ENCODE peak calls at places on chromosomes 7 and 10, in seven cellular contexts. Q, M, E, U, I, S and C are unnamed samples.

GRCh38 chr7:120996333-120996982 is 7.9 kb downstream of the CPED1 start:
- DNase-seq in M (peak; percentile 46), I (peak; percentile 25), E (no peak), S (no peak), Q (peak; percentile 94), U (no peak), C (no peak)

GRCh38 chr10:44233561-44234470 is 151.1 kb downstream of the CXCL12 start:
- DNase-seq in I (no peak), E (no peak), U (no peak), M (no peak), S (peak; percentile 66), Q (peak; percentile 8), C (no peak)

GRCh38 chr10:85995791-85996190 is 370.8 kb downstream of the GRID1 start:
- DNase-seq in E (no peak), I (no peak), U (no peak), M (no peak), Q (peak; percentile 3), S (no peak), C (no peak)

GRCh38 chr7:17301491-17302101 is 3.1 kb downstream of the AHR start:
- DNase-seq in S (no peak), Q (peak; percentile 76), I (peak; percentile 24), E (no peak), M (peak; percentile 47), U (no peak), C (no peak)

GRCh38 chr7:30837581-30837980 is 66.4 kb downstream of the MINDY4 start:
- DNase-seq in S (no peak), M (no peak), E (peak; percentile 67), Q (no peak), U (no peak), I (no peak), C (no peak)

GRCh38 chr10:73131295-73131694 is 21.0 kb downstream of the NUDT13 start:
- DNase-seq in E (no peak), S (no peak), M (no peak), U (no peak), I (no peak), Q (no peak), C (no peak)

GRCh38 chr10:72285972-72286521 is 12.3 kb downstream of the DDIT4 start:
- DNase-seq in M (no peak), I (no peak), Q (no peak), E (no peak), S (no peak), U (no peak), C (no peak)

GRCh38 chr7:2956526-2957368 is 86.9 kb downstream of the CARD11 start:
- DNase-seq in U (no peak), Q (peak; percentile 69), E (no peak), I (no peak), S (no peak), M (no peak), C (no peak)

GRCh38 chr7:673681-674453 is 52.6 kb upstream of the DNAAF5 start:
- DNase-seq in I (no peak), M (no peak), U (no peak), E (no peak), S (no peak), Q (no peak), C (no peak)

DNA sequence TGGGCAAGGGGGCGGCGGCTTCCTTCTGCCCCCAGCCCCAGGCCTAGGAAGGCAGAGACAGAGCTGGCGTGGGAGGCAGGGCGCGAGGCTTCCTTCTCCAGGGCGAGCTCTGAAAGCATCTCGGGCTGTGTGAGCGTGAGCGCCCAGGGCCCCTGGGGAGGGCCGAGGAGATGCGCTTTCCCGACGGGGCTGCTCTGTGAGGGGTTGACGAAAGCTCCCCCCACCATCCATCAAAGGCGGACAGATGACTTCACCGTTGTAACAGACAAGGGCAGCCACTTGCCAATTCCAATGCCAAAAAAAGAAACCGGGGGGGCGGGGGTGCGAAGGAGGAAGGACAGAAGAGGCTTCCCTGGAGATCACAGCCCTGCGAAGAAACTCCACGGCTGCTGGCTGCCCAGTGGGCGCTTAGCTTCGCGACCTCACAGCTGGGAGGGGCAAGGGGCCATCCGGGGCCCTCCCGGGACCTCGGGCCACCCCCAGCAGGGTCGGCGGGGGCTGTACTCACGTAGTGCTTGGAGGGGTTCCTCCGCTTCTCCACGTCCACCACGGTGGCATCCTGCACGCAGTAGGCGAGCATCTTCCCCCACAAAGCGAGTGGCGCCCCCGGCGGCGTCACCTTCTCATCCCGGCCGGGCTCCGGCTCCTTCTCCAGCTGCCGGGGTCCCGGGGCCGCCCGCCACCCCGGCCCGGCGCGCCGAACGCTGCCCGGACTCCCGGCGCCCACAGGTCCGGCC is 521 bp downstream of the SH3PXD2A start:
- DNase-seq in U (no peak), I (no peak), Q (peak; percentile 50), E (no peak), S (peak; percentile 28), M (no peak), C (no peak)
- TF ChIP-seq CTCF in U (peak; percentile 31), I (no peak), Q (peak; percentile 29), E (no peak), S (peak; percentile 47), M (no peak), C (no peak)

GRCh38 chr10:62413652-62414051 is 39.5 kb downstream of the ZNF365 start:
- DNase-seq in Q (no peak), E (no peak), M (no peak), S (no peak), I (no peak), U (no peak), C (no peak)

GRCh38 chr10:62413048-62413447 is 38.9 kb downstream of the ZNF365 start:
- DNase-seq in I (no peak), U (no peak), E (no peak), M (no peak), Q (no peak), S (no peak), C (no peak)

DNA sequence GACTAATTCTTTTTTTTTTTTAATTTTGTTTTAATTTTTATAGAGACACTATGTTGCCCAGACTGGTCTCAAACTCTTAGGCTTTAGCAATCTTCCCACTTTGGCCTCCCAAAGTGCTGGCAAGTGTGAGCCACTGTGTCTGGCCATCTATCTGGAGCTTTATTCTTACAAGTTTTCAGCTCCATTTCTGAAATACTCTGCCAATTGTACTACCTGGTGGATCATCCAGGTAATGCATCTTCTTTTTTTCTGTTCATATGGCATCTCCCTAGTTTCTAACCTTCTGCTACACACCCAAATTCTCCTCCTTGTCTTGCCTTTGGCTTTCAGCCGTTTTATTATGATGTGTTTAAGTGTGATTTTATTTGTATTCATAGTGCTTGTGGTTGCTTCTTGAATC is 40.2 kb downstream of the ZNF365 start:
- DNase-seq in U (no peak), I (no peak), Q (peak; percentile 10), M (no peak), E (no peak), S (no peak), C (no peak)
- TF ChIP-seq CTCF in U (no peak), I (peak; percentile 12), Q (peak; percentile 18), M (no peak), E (no peak), S (no peak), C (no peak)

GRCh38 chr7:94556028-94556427 is 46.4 kb downstream of the CASD1 start:
- DNase-seq in S (no peak), E (no peak), M (no peak), I (no peak), Q (no peak), U (no peak), C (no peak)
- TF ChIP-seq CTCF in S (no peak), E (no peak), M (no peak), I (no peak), Q (no peak), U (no peak), C (no peak)

GRCh38 chr7:135704074-135704473 is 23.9 kb downstream of the SLC13A4 start:
- DNase-seq in E (no peak), U (no peak), Q (no peak), I (no peak), M (no peak), S (no peak), C (no peak)
- TF ChIP-seq CTCF in E (no peak), U (peak; percentile 15), Q (peak; percentile 30), I (no peak), M (no peak), S (peak; percentile 31), C (no peak)

GRCh38 chr7:42832672-42833071 is 79.2 kb downstream of the C7orf25 start:
- DNase-seq in S (no peak), Q (no peak), E (no peak), I (no peak), M (no peak), U (no peak), C (no peak)

GRCh38 chr7:42833411-42833810 is 78.5 kb downstream of the C7orf25 start:
- DNase-seq in M (no peak), I (no peak), E (no peak), Q (no peak), S (no peak), U (no peak), C (no peak)

GRCh38 chr7:42831051-42831952 is 80.6 kb downstream of the C7orf25 start:
- DNase-seq in I (no peak), S (no peak), Q (peak; percentile 66), M (peak; percentile 30), U (no peak), E (no peak), C (no peak)

GRCh38 chr7:42831953-42832522 is 79.8 kb downstream of the C7orf25 start:
- DNase-seq in I (no peak), S (no peak), U (no peak), M (no peak), E (no peak), Q (no peak), C (no peak)
- TF ChIP-seq CTCF in I (no peak), S (no peak), U (no peak), M (no peak), E (no peak), Q (no peak), C (no peak)

GRCh38 chr7:117872565-117873055 is 631 bp downstream of the CTTNBP2 start:
- DNase-seq in U (no peak), E (no peak), I (no peak), S (peak; percentile 20), Q (no peak), M (peak; percentile 16), C (no peak)
- TF ChIP-seq CTCF in U (no peak), E (no peak), I (no peak), S (peak; percentile 16), Q (no peak), M (no peak), C (no peak)

GRCh38 chr7:54841772-54842707 is 83.0 kb upstream of the SEC61G start:
- DNase-seq in S (no peak), I (no peak), Q (peak; percentile 45), M (no peak), E (no peak), U (peak; percentile 52), C (no peak)
- TF ChIP-seq CTCF in S (peak; percentile 59), I (peak; percentile 20), Q (peak; percentile 50), M (no peak), E (no peak), U (peak; percentile 36), C (no peak)